ENCODE peak calls at places on chromosome 20, in eight cellular contexts. L is endothelial cell; C is stomach; P is AG09309; R is stimulated activated CD8-positive, alpha-beta memory T cell treated with anti-CD3 and anti-CD28 coated beads, Interleukin-2, amount 100 ng/mL, for 1 hour; E is CD8-positive, alpha-beta T cell; S is EH; U is fibroblast of mammary gland. X is an unnamed sample.

GRCh38 chr20:2756056-2756611 is 44.3 kb downstream of the CPXM1 start:
- DNase-seq in L (peak), C (no peak), P (no peak), R (no peak), E (no peak), S (peak), U (peak), X (no peak)

GRCh38 chr20:61808497-61808896 is 257.2 kb downstream of the TAF4 start:
- DNase-seq in L (no peak), C (no peak), P (no peak), R (no peak), E (no peak), S (no peak), U (no peak), X (no peak)

GRCh38 chr20:62936996-62937352 is 973 bp upstream of the GID8 start:
- DNase-seq in L (no peak), C (no peak), P (no peak), R (no peak), E (no peak), S (peak), U (peak), X (no peak)

GRCh38 chr20:57157106-57157691 is 109.2 kb downstream of the BMP7 start:
- DNase-seq in L (no peak), C (no peak), P (no peak), R (no peak), E (no peak), S (no peak), U (no peak), X (no peak)

GRCh38 chr20:31857861-31858835 is 12.2 kb downstream of the DUSP15 start:
- DNase-seq in L (no peak), C (no peak), P (no peak), R (no peak), E (no peak), S (no peak), U (no peak), X (no peak)

GRCh38 chr20:2707353-2708072 is 14.9 kb downstream of the EBF4 start:
- DNase-seq in L (no peak), C (no peak), P (no peak), R (no peak), E (no peak), S (no peak), U (no peak), X (no peak)

GRCh38 chr20:1301031-1301529 is 27.9 kb downstream of the SDCBP2 start:
- DNase-seq in L (no peak), C (no peak), P (peak), R (no peak), E (peak), S (peak), U (peak), X (no peak)

GRCh38 chr20:64149809-64150560 is 14.3 kb upstream of the MYT1 start:
- DNase-seq in L (no peak), C (no peak), P (no peak), R (no peak), E (no peak), S (no peak), U (no peak), X (no peak)

GRCh38 chr20:24957326-24957996 is 8.4 kb downstream of the CST7 start:
- DNase-seq in L (no peak), C (peak), P (no peak), R (no peak), E (no peak), S (no peak), U (no peak), X (no peak)

GRCh38 chr20:48260370-48260769 is 475.1 kb upstream of the SULF2 start:
- DNase-seq in L (no peak), C (no peak), P (no peak), R (no peak), E (no peak), S (peak), U (no peak), X (no peak)

GRCh38 chr20:43389839-43390626 is 67.7 kb upstream of the SRSF6 start:
- DNase-seq in L (peak), C (no peak), P (no peak), R (no peak), E (no peak), S (no peak), U (no peak), X (no peak)

GRCh38 chr20:58131111-58131510 is 97.3 kb downstream of the ANKRD60 start:
- DNase-seq in L (peak), C (no peak), P (no peak), R (no peak), E (no peak), S (no peak), U (peak), X (no peak)

GRCh38 chr20:47380481-47380880 is 24.0 kb upstream of the ZMYND8 start:
- DNase-seq in L (no peak), C (no peak), P (no peak), R (no peak), E (no peak), S (no peak), U (peak), X (no peak)

GRCh38 chr20:47020231-47020630 is 125.6 kb downstream of the EYA2 start:
- DNase-seq in L (no peak), C (no peak), P (no peak), R (no peak), E (no peak), S (peak), U (no peak), X (no peak)

GRCh38 chr20:48897298-48898044 is 24.0 kb upstream of the ARFGEF2 start:
- DNase-seq in L (no peak), C (no peak), P (peak), R (no peak), E (no peak), S (peak), U (peak), X (peak)

GRCh38 chr20:48393721-48394120 is 434.1 kb downstream of the PREX1 start:
- DNase-seq in L (no peak), C (no peak), P (no peak), R (no peak), E (no peak), S (no peak), U (no peak), X (no peak)

GRCh38 chr20:53576586-53577318 is 16.9 kb downstream of the ZNF217 start:
- DNase-seq in L (no peak), C (no peak), P (no peak), R (no peak), E (no peak), S (no peak), U (no peak), X (no peak)

GRCh38 chr20:31770243-31770642 is 31.2 kb downstream of the TPX2 start:
- DNase-seq in L (no peak), C (no peak), P (no peak), R (no peak), E (no peak), S (peak), U (no peak), X (no peak)

GRCh38 chr20:6008254-6008653 is 45.6 kb downstream of the LRRN4 start:
- DNase-seq in L (no peak), C (peak), P (peak), R (no peak), E (no peak), S (peak), U (peak), X (peak)

GRCh38 chr20:51800132-51800721 is 2.1 kb downstream of the SALL4 start:
- DNase-seq in L (peak), C (peak), P (no peak), R (peak), E (peak), S (peak), U (peak), X (peak)

GRCh38 chr20:34824026-34824860 is 1.2 kb downstream of the NCOA6 start:
- DNase-seq in L (peak), C (peak), P (no peak), R (peak), E (peak), S (peak), U (peak), X (no peak)

GRCh38 chr20:23232679-23233308 is 117.8 kb upstream of the NXT1 start:
- DNase-seq in L (no peak), C (no peak), P (no peak), R (no peak), E (no peak), S (no peak), U (no peak), X (no peak)

GRCh38 chr20:47358672-47359532 is 2.4 kb upstream of the ZMYND8 start:
- DNase-seq in L (no peak), C (peak), P (peak), R (no peak), E (no peak), S (peak), U (peak), X (peak)

GRCh38 chr20:23634985-23635767 is 2.6 kb downstream of the CST3 start:
- DNase-seq in L (no peak), C (no peak), P (no peak), R (no peak), E (no peak), S (peak), U (peak), X (no peak)

GRCh38 chr20:21241400-21241799 is 61.7 kb upstream of the XRN2 start:
- DNase-seq in L (no peak), C (no peak), P (no peak), R (no peak), E (no peak), S (no peak), U (no peak), X (no peak)

GRCh38 chr20:10747019-10747418 is 73.2 kb upstream of the JAG1 start:
- DNase-seq in L (no peak), C (no peak), P (no peak), R (no peak), E (no peak), S (no peak), U (no peak), X (no peak)

GRCh38 chr20:35226775-35227681 is 538 bp downstream of the MMP24 start:
- DNase-seq in L (peak), C (peak), P (no peak), R (no peak), E (peak), S (peak), U (peak), X (no peak)

GRCh38 chr20:38209736-38210405 is 44.8 kb upstream of the TGM2 start:
- DNase-seq in L (no peak), C (no peak), P (no peak), R (no peak), E (no peak), S (peak), U (no peak), X (no peak)

GRCh38 chr20:62361799-62362589 is 5.1 kb downstream of the LAMA5 start:
- DNase-seq in L (no peak), C (no peak), P (no peak), R (no peak), E (no peak), S (no peak), U (no peak), X (no peak)

GRCh38 chr20:43681468-43681942 is 14.6 kb downstream of the MYBL2 start:
- DNase-seq in L (no peak), C (no peak), P (no peak), R (no peak), E (no peak), S (peak), U (no peak), X (no peak)

GRCh38 chr20:208937-209566 is 18.0 kb upstream of the DEFB129 start:
- DNase-seq in L (peak), C (no peak), P (peak), R (no peak), E (no peak), S (peak), U (peak), X (peak)

GRCh38 chr20:60108397-60108796 is 150.2 kb downstream of the CDH26 start:
- DNase-seq in L (no peak), C (no peak), P (peak), R (no peak), E (no peak), S (peak), U (no peak), X (no peak)

GRCh38 chr20:53030061-53030460 is 57.9 kb downstream of the TSHZ2 start:
- DNase-seq in L (no peak), C (no peak), P (no peak), R (no peak), E (no peak), S (no peak), U (no peak), X (no peak)